ENCODE peak calls at places on chromosomes 3 and 15, in six cellular contexts. X, W, J, O, G and R are unnamed samples.

GRCh38 chr3:14775574-14775973 is 43.2 kb upstream of the FGD5 start:
- DNase-seq in O (no peak), X (no peak), G (no peak), J (no peak), W (no peak), R (peak; percentile 1)

GRCh38 chr15:62075595-62076279 is 9.0 kb downstream of the C2CD4A start:
- DNase-seq in W (no peak), X (no peak), J (peak; percentile 45), O (no peak), G (no peak), R (no peak)

GRCh38 chr3:114344492-114344891 is 50.7 kb downstream of the TIGIT start:
- DNase-seq in O (no peak), G (no peak), W (no peak), X (no peak), J (no peak), R (no peak)

GRCh38 chr3:50606596-50606995 is 5.0 kb downstream of the CISH start:
- DNase-seq in W (no peak), J (no peak), G (peak; percentile 47), O (no peak), X (no peak), R (no peak)

GRCh38 chr3:112814256-112814655 is 32.4 kb downstream of the CD200R1L start:
- DNase-seq in J (peak; percentile 87), G (no peak), X (peak; percentile 83), O (peak; percentile 28), W (peak; percentile 34), R (no peak)

GRCh38 chr3:150675587-150675986 is 28.1 kb downstream of the ERICH6 start:
- DNase-seq in J (no peak), X (no peak), O (peak; percentile 21), W (no peak), G (no peak), R (no peak)

GRCh38 chr15:80026754-80027153 is 32.7 kb upstream of the ZFAND6 start:
- DNase-seq in O (no peak), J (no peak), X (no peak), G (no peak), W (no peak), R (peak; percentile 5)

GRCh38 chr15:31887246-31887645 is 143.1 kb upstream of the CHRNA7 start:
- DNase-seq in X (no peak), W (peak; percentile 63), O (no peak), J (no peak), G (no peak), R (no peak)

GRCh38 chr3:83453010-83453409 is 1505.8 kb upstream of the CADM2 start:
- DNase-seq in X (no peak), O (no peak), W (no peak), G (no peak), J (no peak), R (no peak)

GRCh38 chr3:46931631-46932441 is 44.7 kb downstream of the CCDC12 start:
- DNase-seq in J (peak; percentile 56), O (no peak), W (no peak), G (no peak), X (no peak), R (no peak)

GRCh38 chr3:149179225-149179624 is 42.4 kb downstream of the CP start:
- DNase-seq in G (no peak), W (no peak), X (no peak), J (peak; percentile 80), O (no peak), R (no peak)

GRCh38 chr3:177802151-177802900 is 605.0 kb upstream of the TBL1XR1 start:
- DNase-seq in J (peak; percentile 59), O (no peak), W (no peak), G (no peak), X (no peak), R (no peak)

GRCh38 chr15:85692873-85693272 is 101.9 kb downstream of the KLHL25 start:
- DNase-seq in G (no peak), J (no peak), W (no peak), X (no peak), O (peak; percentile 20), R (no peak)

GRCh38 chr15:48680841-48681240 is 35.3 kb upstream of the FBN1 start:
- DNase-seq in X (peak; percentile 64), W (no peak), J (peak; percentile 93), O (no peak), G (no peak), R (no peak)

GRCh38 chr3:112739252-112739945 is 98.5 kb upstream of the CCDC80 start:
- DNase-seq in W (no peak), X (no peak), G (no peak), O (no peak), J (peak; percentile 76), R (no peak)

GRCh38 chr15:58043192-58043903 is 22.2 kb downstream of the ALDH1A2 start:
- DNase-seq in O (peak; percentile 48), G (peak; percentile 41), W (peak; percentile 52), J (peak; percentile 65), X (no peak), R (peak; percentile 60)

GRCh38 chr3:127226946-127227842 is 34.3 kb downstream of the PRR23E start:
- DNase-seq in W (peak; percentile 84), X (no peak), O (no peak), J (peak; percentile 54), G (peak; percentile 20), R (no peak)

GRCh38 chr15:70247281-70247680 is 149.6 kb upstream of the TLE3 start:
- DNase-seq in J (no peak), X (no peak), G (no peak), W (no peak), O (no peak), R (no peak)

GRCh38 chr15:64574220-64574994 is 114.0 kb downstream of the ZNF609 start:
- DNase-seq in X (peak; percentile 44), G (no peak), J (peak; percentile 69), W (no peak), O (no peak), R (no peak)

GRCh38 chr3:107432013-107432515 is 54.8 kb downstream of the CCDC54 start:
- DNase-seq in W (peak; percentile 29), J (peak; percentile 63), X (no peak), G (no peak), O (no peak), R (no peak)

GRCh38 chr15:43376017-43376705 is 5.3 kb downstream of the TUBGCP4 start:
- DNase-seq in W (peak; percentile 69), G (peak; percentile 21), J (peak; percentile 61), O (peak; percentile 82), X (peak; percentile 12), R (peak; percentile 49)

GRCh38 chr3:66152336-66152735 is 68.5 kb upstream of the SLC25A26 start:
- DNase-seq in O (no peak), W (no peak), G (no peak), X (no peak), J (no peak), R (no peak)

GRCh38 chr15:87591042-87591441 is 665.5 kb downstream of the NTRK3 start:
- DNase-seq in X (no peak), O (no peak), G (no peak), J (no peak), W (no peak), R (no peak)

GRCh38 chr15:55289011-55289572 is 521 bp downstream of the RAB27A start:
- DNase-seq in G (peak; percentile 39), J (peak; percentile 60), O (peak; percentile 24), X (no peak), W (peak; percentile 34), R (peak; percentile 3)

GRCh38 chr3:109188726-109189125 is 52.2 kb downstream of the C3orf85 start:
- DNase-seq in O (no peak), J (no peak), X (no peak), G (no peak), W (no peak), R (no peak)

GRCh38 chr15:38553071-38553470 is 11.5 kb downstream of the RASGRP1 start:
- DNase-seq in X (no peak), O (no peak), G (no peak), W (no peak), J (no peak), R (no peak)

GRCh38 chr15:69475769-69476358 is 23.2 kb downstream of the RPLP1 start:
- DNase-seq in J (peak; percentile 81), O (peak; percentile 56), X (peak; percentile 49), G (peak; percentile 79), W (peak; percentile 74), R (peak; percentile 89)